ENCODE peak calls at places on chromosome 14, in nine cellular contexts. O is uterus, P is Peyer's patch, G is testis, Q is sigmoid colon, V is stomach, Y is HepG2, A is ovary, B is heart left ventricle. M is an unnamed sample. For H3K4me1, the result is how much of the 10 kb centered on the place peaks cover.

GRCh38 chr14:65301862-65302539 is 110.5 kb upstream of the FUT8 start:
- DNase-seq in Y (peak), V (peak), Q (no peak), A (no peak), B (no peak), G (no peak), O (no peak), P (no peak), M (no peak)

GRCh38 chr14:55913324-55914035 is 204.7 kb upstream of the PELI2 start:
- DNase-seq in Y (no peak), B (no peak), V (no peak), A (no peak), Q (no peak), G (peak), O (no peak), P (no peak), M (no peak)

GRCh38 chr14:99066378-99066777 is 205.6 kb downstream of the BCL11B start:
- DNase-seq in V (no peak), B (no peak), Y (no peak), O (no peak), P (no peak), Q (no peak), A (no peak), G (no peak), M (no peak)

GRCh38 chr14:90301580-90302181 is 30.1 kb downstream of the NRDE2 start:
- DNase-seq in A (no peak), B (no peak), G (no peak), P (no peak), O (no peak), V (no peak), Y (peak), Q (no peak), M (no peak)

GRCh38 chr14:100144996-100145646 is 14.3 kb downstream of the DEGS2 start:
- DNase-seq in B (no peak), Q (no peak), A (no peak), Y (peak), G (peak), V (peak), P (peak), O (no peak), M (no peak)

GRCh38 chr14:61765225-61765943 is 3.2 kb downstream of the SNAPC1 start:
- DNase-seq in V (no peak), B (no peak), A (no peak), Q (no peak), Y (no peak), O (no peak), P (no peak), G (peak), M (no peak)

GRCh38 chr14:100898935-100899840 is 4.3 kb downstream of the RTL1 start:
- DNase-seq in B (peak), G (peak), Q (peak), A (peak), P (no peak), V (no peak), O (no peak), Y (no peak), M (no peak)

GRCh38 chr14:37974421-37974820 is 233.3 kb upstream of the SSTR1 start:
- DNase-seq in Q (no peak), A (no peak), B (no peak), Y (no peak), V (no peak), O (no peak), P (no peak), G (no peak), M (no peak)

GRCh38 chr14:79837699-79838098 is 373.6 kb downstream of the DIO2 start:
- DNase-seq in A (no peak), B (no peak), Q (no peak), P (no peak), Y (no peak), O (no peak), V (no peak), G (no peak), M (no peak)

GRCh38 chr14:78448483-78449094 is 278.4 kb downstream of the NRXN3 start:
- DNase-seq in B (no peak), O (no peak), Y (peak), A (no peak), Q (no peak), P (peak), V (peak), G (peak), M (no peak)

GRCh38 chr14:22225526-22226133 is 363.4 kb downstream of the DAD1 start:
- DNase-seq in O (no peak), V (no peak), G (no peak), B (no peak), Q (no peak), A (no peak), Y (no peak), P (no peak), M (no peak)

GRCh38 chr14:90963343-90963742 is 97.1 kb downstream of the RPS6KA5 start:
- DNase-seq in B (no peak), Y (no peak), P (no peak), V (no peak), O (no peak), G (no peak), A (no peak), Q (no peak), M (no peak)

GRCh38 chr14:75430526-75430925 is 2.7 kb downstream of the JDP2 start:
- DNase-seq in P (no peak), O (no peak), A (peak), B (no peak), V (peak), Q (no peak), G (peak), Y (no peak), M (no peak)
- H3K27ac ChIP-seq in P (peak), O (peak), A (no peak), B (peak), V (peak), Q (peak), G (no peak), Y (no peak), M (peak)

DNA sequence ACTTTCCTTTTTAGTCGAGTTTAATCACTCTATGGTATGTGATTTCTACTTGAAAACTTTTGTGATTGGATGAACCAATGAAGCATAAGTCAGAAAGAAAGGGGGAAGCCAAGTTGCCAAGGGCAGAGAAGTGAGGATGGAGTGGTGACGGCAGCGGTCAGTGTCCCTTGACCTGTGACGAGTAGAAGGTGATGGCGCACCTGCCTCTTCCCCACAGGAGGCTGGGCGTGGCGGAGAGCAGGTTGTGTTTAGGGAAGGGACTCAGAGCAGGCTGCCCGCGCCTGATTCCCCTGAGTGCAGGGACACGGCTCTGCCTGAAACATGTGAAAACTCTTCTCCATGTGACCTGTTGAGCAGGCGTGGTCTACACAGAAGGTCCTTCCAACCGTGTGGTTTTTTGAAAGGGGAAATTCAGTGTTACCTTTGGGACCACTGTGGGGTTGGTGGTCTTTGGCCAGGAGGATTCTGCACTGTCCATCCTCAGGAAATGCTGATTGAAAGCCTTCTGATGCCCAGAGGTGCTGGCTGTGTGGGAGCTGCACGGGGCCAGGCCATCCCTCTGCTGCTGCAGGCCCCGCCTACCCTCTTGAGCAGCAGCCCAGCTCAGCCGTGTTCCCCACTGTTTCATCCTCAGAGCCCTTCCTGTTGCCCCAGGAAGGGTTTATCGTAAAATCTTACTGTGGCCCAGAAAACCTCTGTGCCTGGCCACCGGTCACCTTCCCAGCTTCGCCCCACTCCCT is 23.5 kb upstream of the AMN start:
- DNase-seq in Y (no peak), G (no peak), O (no peak), A (no peak), B (no peak), P (no peak), V (no peak), Q (no peak), M (no peak)
- H3K4me1 ChIP-seq in Y (under half), G (under half), O (under half), A (under half), B (under half), P (under half), V (under half), Q (under half), M (under half)

GRCh38 chr14:35292051-35292769 is at the start of gene PSMA6:
- DNase-seq in A (peak), B (peak), O (peak), V (peak), Y (peak), G (peak), Q (peak), P (peak), M (peak)
- TF ChIP-seq POLR2A in A (peak), B (peak), O (peak), V (no peak), Y (peak), G (no peak), Q (peak), P (peak), M (peak)

DNA sequence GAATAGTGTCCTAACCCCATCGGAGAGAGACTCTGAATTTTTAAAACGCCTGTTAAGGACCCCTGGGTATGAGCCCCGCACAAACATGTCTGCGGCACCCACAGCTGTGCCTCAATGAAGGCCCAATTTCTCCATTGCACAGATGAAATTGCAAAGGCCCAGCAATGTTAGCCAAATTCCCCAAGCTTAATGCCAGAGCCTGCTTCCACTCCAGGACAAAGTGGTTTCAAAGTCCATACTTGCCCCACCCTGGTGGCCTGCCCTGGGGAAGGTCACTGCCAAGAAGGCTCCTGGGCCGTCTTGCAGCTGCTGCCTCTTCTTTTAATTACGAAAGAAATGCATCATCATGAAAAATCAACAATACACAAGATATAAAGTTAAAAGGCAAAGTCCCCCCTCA is 1179.7 kb downstream of the VRK1 start:
- DNase-seq in P (peak), V (no peak), G (no peak), Y (no peak), A (peak), O (no peak), Q (no peak), B (no peak), M (no peak)
- H3K27ac ChIP-seq in P (peak), V (peak), G (peak), Y (no peak), A (no peak), O (peak), Q (peak), B (no peak), M (peak)

GRCh38 chr14:68464716-68465115 is 328.2 kb downstream of the ZFP36L1 start:
- DNase-seq in Q (no peak), O (no peak), G (no peak), P (no peak), V (no peak), A (no peak), Y (no peak), B (no peak), M (no peak)

GRCh38 chr14:68466491-68466977 is 326.3 kb downstream of the ZFP36L1 start:
- DNase-seq in P (no peak), A (no peak), G (no peak), O (no peak), B (no peak), Y (peak), V (no peak), Q (no peak), M (no peak)

GRCh38 chr14:68469208-68469713 is 323.6 kb downstream of the ZFP36L1 start:
- DNase-seq in P (no peak), O (no peak), A (no peak), V (peak), Q (no peak), G (no peak), Y (peak), B (no peak), M (no peak)

GRCh38 chr14:68468437-68469207 is 324.2 kb downstream of the ZFP36L1 start:
- DNase-seq in P (no peak), G (no peak), O (no peak), Y (no peak), B (no peak), V (peak), A (no peak), Q (no peak), M (no peak)

GRCh38 chr14:68467425-68467824 is 325.4 kb downstream of the ZFP36L1 start:
- DNase-seq in P (no peak), O (no peak), Q (no peak), A (no peak), B (no peak), G (no peak), V (no peak), Y (no peak), M (no peak)
- H3K4me1 ChIP-seq in P (under half), O (under half), Q (under half), A (under half), B (under half), G (under half), V (under half), Y (under half), M (under half)

DNA sequence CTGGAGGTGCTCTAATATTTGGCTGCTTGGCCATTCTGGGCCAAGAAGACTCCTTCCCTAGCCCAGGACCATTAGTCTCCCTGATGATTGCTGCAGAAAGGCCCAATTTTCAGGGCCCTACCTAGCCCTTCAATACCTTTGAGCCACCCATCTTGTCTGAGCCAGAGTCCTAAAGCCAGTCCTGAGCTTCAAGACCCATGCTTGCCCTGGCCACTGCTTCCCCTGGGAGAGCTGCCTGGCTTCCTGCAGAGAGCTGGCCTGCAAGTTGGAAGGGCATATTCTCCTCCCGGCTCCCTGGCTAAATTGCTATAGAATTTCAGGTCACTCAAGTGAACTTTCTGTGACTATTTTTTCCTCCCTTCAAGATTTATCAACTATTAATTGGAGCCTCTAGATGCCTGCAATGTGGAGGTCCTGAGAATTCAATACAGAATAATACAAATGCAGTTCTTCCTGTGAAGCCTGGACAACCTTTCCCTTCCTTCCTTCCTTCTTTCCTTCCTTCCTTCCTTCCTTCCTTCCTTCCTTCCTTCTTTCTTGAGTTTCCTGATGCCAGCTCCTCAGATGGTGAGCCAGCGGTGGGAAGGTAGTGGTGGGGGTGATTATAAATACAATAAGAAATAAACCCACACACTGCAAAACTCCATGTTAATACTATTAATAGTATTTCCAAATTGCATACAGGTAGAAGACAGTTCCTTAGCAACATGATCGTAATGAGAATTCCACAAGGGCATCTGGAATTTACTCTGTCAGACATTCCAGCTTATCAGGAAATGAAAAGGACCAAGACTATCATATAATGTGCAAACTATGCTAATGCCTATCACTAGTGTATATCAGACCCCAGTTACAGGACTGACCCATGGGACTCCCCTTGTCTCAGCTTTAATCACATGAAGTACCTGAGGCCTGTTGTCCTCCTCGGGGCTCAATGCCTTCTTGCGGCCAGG is 108.1 kb downstream of the ZFP36L1 start:
- DNase-seq in Q (peak), V (no peak), P (no peak), G (no peak), Y (no peak), O (peak), B (no peak), A (no peak), M (no peak)
- TF ChIP-seq POLR2A in Q (no peak), V (no peak), P (no peak), G (no peak), Y (no peak), O (no peak), B (no peak), A (no peak), M (no peak)